ENCODE peak calls at places on chromosomes 13 and 19, in nine cellular contexts. K is NAMALWA; H is putamen; U is mesendoderm; Z is ELF-1; D is fibroblast of the aortic adventitia; C is stimulated activated CD4-positive, alpha-beta T cell treated with anti-CD3 and anti-CD28 coated beads, Interleukin-4, amount 100 ng/mL, for 4 hours; B is neural progenitor cell; R is upper lobe of left lung. G is an unnamed sample.
A peak's percentile ranks its signal among the peaks of the same experiment; 100 is the strongest.

GRCh38 chr13:112489199-112489598 is 98.8 kb downstream of the TUBGCP3 start:
- DNase-seq in K (no peak), H (no peak), U (no peak), Z (no peak), D (no peak), C (no peak), B (no peak), R (peak; percentile 57), G (no peak)

GRCh38 chr13:101398191-101398590 is 18.1 kb downstream of the NALCN start:
- DNase-seq in K (no peak), H (no peak), U (no peak), Z (no peak), D (peak; percentile 39), C (no peak), B (no peak), R (no peak), G (peak; percentile 37)

GRCh38 chr19:44993926-44994537 is 7.2 kb upstream of the RELB start:
- DNase-seq in K (no peak), H (no peak), U (no peak), Z (no peak), D (no peak), C (no peak), B (no peak), R (no peak), G (no peak)

GRCh38 chr13:33014291-33014690 is 1.9 kb upstream of the KL start:
- DNase-seq in K (no peak), H (no peak), U (no peak), Z (no peak), D (no peak), C (no peak), B (no peak), R (no peak), G (no peak)

GRCh38 chr13:112990783-112991182 is 21.8 kb downstream of the MCF2L start:
- DNase-seq in K (peak; percentile 41), H (no peak), U (peak; percentile 74), Z (peak; percentile 83), D (no peak), C (no peak), B (peak; percentile 41), R (peak; percentile 48), G (no peak)

GRCh38 chr19:44055870-44056269 is 4.0 kb downstream of the ZNF223 start:
- DNase-seq in K (peak; percentile 2), H (no peak), U (no peak), Z (no peak), D (no peak), C (no peak), B (no peak), R (no peak), G (no peak)

GRCh38 chr13:63972328-63972727 is 2556.7 kb upstream of the PCDH20 start:
- DNase-seq in K (no peak), H (no peak), U (no peak), Z (no peak), D (no peak), C (no peak), B (no peak), R (no peak), G (no peak)

GRCh38 chr19:542173-542866 is 1.5 kb upstream of the GZMM start:
- DNase-seq in K (no peak), H (no peak), U (no peak), Z (no peak), D (no peak), C (no peak), B (no peak), R (peak; percentile 75), G (no peak)

GRCh38 chr19:1438933-1439358 is 750 bp downstream of the RPS15 start:
- DNase-seq in K (peak; percentile 43), H (no peak), U (no peak), Z (no peak), D (no peak), C (no peak), B (peak; percentile 45), R (no peak), G (no peak)

GRCh38 chr19:55490478-55491436 is 2.5 kb downstream of the SSC5D start:
- DNase-seq in K (no peak), H (no peak), U (no peak), Z (no peak), D (peak; percentile 50), C (no peak), B (no peak), R (peak; percentile 83), G (no peak)

GRCh38 chr13:46350003-46350402 is 37.0 kb downstream of the RUBCNL start:
- DNase-seq in K (no peak), H (no peak), U (no peak), Z (no peak), D (no peak), C (no peak), B (no peak), R (no peak), G (no peak)

GRCh38 chr19:743168-743687 is 7.7 kb upstream of the MISP start:
- DNase-seq in K (no peak), H (no peak), U (peak; percentile 30), Z (peak; percentile 66), D (peak; percentile 59), C (no peak), B (no peak), R (no peak), G (no peak)

GRCh38 chr19:756232-756631 is 5.3 kb downstream of the MISP start:
- DNase-seq in K (peak; percentile 100), H (no peak), U (peak; percentile 80), Z (peak; percentile 46), D (no peak), C (no peak), B (no peak), R (no peak), G (peak; percentile 27)

GRCh38 chr13:22665531-22665930 is 515.2 kb upstream of the SGCG start:
- DNase-seq in K (no peak), H (no peak), U (no peak), Z (no peak), D (no peak), C (no peak), B (no peak), R (no peak), G (no peak)

GRCh38 chr19:19628499-19629134 is 597 bp upstream of the LPAR2 start:
- DNase-seq in K (no peak), H (no peak), U (peak; percentile 93), Z (peak; percentile 78), D (no peak), C (peak; percentile 40), B (peak; percentile 95), R (peak; percentile 89), G (no peak)

GRCh38 chr13:110520431-110521295 is 40.9 kb downstream of the RAB20 start:
- DNase-seq in K (no peak), H (peak; percentile 72), U (no peak), Z (no peak), D (peak; percentile 93), C (no peak), B (no peak), R (peak; percentile 61), G (peak; percentile 82)

GRCh38 chr13:49220856-49221614 is 897 bp downstream of the MLNR start:
- DNase-seq in K (no peak), H (no peak), U (peak; percentile 37), Z (peak; percentile 40), D (no peak), C (no peak), B (peak; percentile 61), R (peak; percentile 85), G (no peak)

GRCh38 chr19:54875506-54875905 is 1.5 kb downstream of the FCAR start:
- DNase-seq in K (no peak), H (peak; percentile 10), U (no peak), Z (no peak), D (no peak), C (no peak), B (no peak), R (no peak), G (no peak)

GRCh38 chr19:38707512-38708114 is 36.7 kb downstream of the CAPN12 start:
- DNase-seq in K (no peak), H (no peak), U (no peak), Z (no peak), D (no peak), C (no peak), B (no peak), R (no peak), G (no peak)

GRCh38 chr19:40458597-40458974 is 7.0 kb downstream of the BLVRB start:
- DNase-seq in K (no peak), H (no peak), U (no peak), Z (no peak), D (no peak), C (no peak), B (no peak), R (no peak), G (no peak)

GRCh38 chr13:47112205-47112896 is 215.5 kb upstream of the HTR2A start:
- DNase-seq in K (no peak), H (no peak), U (peak; percentile 45), Z (peak; percentile 58), D (no peak), C (no peak), B (peak; percentile 65), R (no peak), G (peak; percentile 28)

GRCh38 chr19:55352040-55352439 is 2.5 kb downstream of the COX6B2 start:
- DNase-seq in K (no peak), H (no peak), U (no peak), Z (no peak), D (no peak), C (no peak), B (no peak), R (no peak), G (no peak)

GRCh38 chr19:11145147-11145924 is 10.2 kb downstream of the SPC24 start:
- DNase-seq in K (no peak), H (no peak), U (no peak), Z (no peak), D (no peak), C (no peak), B (no peak), R (no peak), G (no peak)

GRCh38 chr13:22455036-22455435 is 725.7 kb upstream of the SGCG start:
- DNase-seq in K (no peak), H (no peak), U (peak; percentile 42), Z (no peak), D (no peak), C (no peak), B (no peak), R (no peak), G (no peak)

GRCh38 chr13:59689057-59689456 is 474.7 kb downstream of the DIAPH3 start:
- DNase-seq in K (no peak), H (no peak), U (peak; percentile 94), Z (peak; percentile 27), D (no peak), C (no peak), B (peak; percentile 52), R (no peak), G (no peak)

GRCh38 chr13:98216135-98216565 is 39.1 kb upstream of the RNF113B start:
- DNase-seq in K (no peak), H (no peak), U (peak; percentile 38), Z (no peak), D (peak; percentile 55), C (no peak), B (no peak), R (no peak), G (peak; percentile 90)

GRCh38 chr13:40208517-40208916 is 457.9 kb downstream of the FOXO1 start:
- DNase-seq in K (no peak), H (no peak), U (no peak), Z (no peak), D (no peak), C (no peak), B (no peak), R (no peak), G (no peak)

GRCh38 chr19:55095260-55096060 is 19.8 kb downstream of the EPS8L1 start:
- DNase-seq in K (peak; percentile 44), H (no peak), U (peak; percentile 73), Z (peak; percentile 72), D (no peak), C (no peak), B (peak; percentile 48), R (peak; percentile 63), G (no peak)

GRCh38 chr13:28679628-28680027 is 20.7 kb downstream of the POMP start:
- DNase-seq in K (peak; percentile 17), H (no peak), U (no peak), Z (no peak), D (peak; percentile 37), C (no peak), B (no peak), R (no peak), G (peak; percentile 41)

GRCh38 chr13:65724261-65724660 is 1505.9 kb downstream of the PCDH9 start:
- DNase-seq in K (no peak), H (no peak), U (no peak), Z (no peak), D (peak; percentile 50), C (no peak), B (no peak), R (no peak), G (peak; percentile 46)

GRCh38 chr19:58553799-58554493 is 959 bp downstream of the CHMP2A start:
- DNase-seq in K (peak; percentile 42), H (no peak), U (no peak), Z (no peak), D (no peak), C (no peak), B (no peak), R (no peak), G (no peak)

G was measured in AG08395.